ENCODE peak calls at places on chromosome X, in seven cellular contexts. S is HFFc6, V is RWPE1, R is Caki2, U is NCI-H774, Z is retina, W is Caco-2. C is an unnamed sample.

GRCh38 chrX:150036181-150036580 is 97.9 kb upstream of the EOLA2 start:
- DNase-seq in S (peak; percentile 82), W (no peak), V (peak; percentile 20), R (peak; percentile 87), U (no peak), Z (no peak), C (no peak)

GRCh38 chrX:64925480-64925879 is 50.8 kb downstream of the ZC4H2 start:
- DNase-seq in V (no peak), U (no peak), R (no peak), W (no peak), S (no peak), Z (no peak), C (no peak)

GRCh38 chrX:81957318-81957717 is 755.4 kb downstream of the SH3BGRL start:
- DNase-seq in V (no peak), W (no peak), S (no peak), U (no peak), Z (no peak), R (no peak), C (no peak)

GRCh38 chrX:25976683-25977310 is 161.3 kb upstream of the MAGEB18 start:
- DNase-seq in V (no peak), W (no peak), R (no peak), S (no peak), U (no peak), Z (no peak), C (no peak)

GRCh38 chrX:50920132-50920531 is 9.6 kb downstream of the BMP15 start:
- DNase-seq in R (peak; percentile 14), Z (no peak), V (no peak), W (peak; percentile 4), S (no peak), U (no peak), C (no peak)

GRCh38 chrX:103941201-103941975 is 21.0 kb upstream of the TMSB15B start:
- DNase-seq in W (peak; percentile 19), R (peak; percentile 29), S (peak; percentile 22), Z (no peak), V (peak; percentile 13), U (no peak), C (no peak)

GRCh38 chrX:63349307-63349706 is 1.8 kb downstream of the SPIN4 start:
- DNase-seq in W (no peak), V (peak; percentile 0), R (no peak), Z (peak; percentile 3), S (no peak), U (peak; percentile 10), C (peak; percentile 36)

GRCh38 chrX:82161195-82161594 is 959.3 kb downstream of the SH3BGRL start:
- DNase-seq in V (no peak), W (no peak), R (no peak), U (no peak), Z (no peak), S (no peak), C (no peak)

GRCh38 chrX:13151806-13152510 is 107.5 kb upstream of the FAM9C start:
- DNase-seq in R (no peak), W (no peak), Z (no peak), S (peak; percentile 28), U (no peak), V (no peak), C (no peak)